ENCODE peak calls at places on chromosomes 2 and 18, in seven cellular contexts. J is RWPE1; R is transverse colon; I is OCI-LY7; G is fibroblast of the aortic adventitia; Y is thoracic aorta; Q is activated CD8-positive, alpha-beta T cell treated with anti-CD3 and anti-CD28 coated beads for 36 hours. L is an unnamed sample.

GRCh38 chr18:79011300-79011870 is 31.8 kb downstream of the SALL3 start:
- DNase-seq in J (no peak), R (no peak), Y (no peak), Q (no peak), G (no peak), I (no peak), L (no peak)

GRCh38 chr2:129877795-129878775 is 101.4 kb upstream of the RAB6C start:
- DNase-seq in Y (no peak), J (peak), G (peak), R (no peak), I (peak), Q (no peak), L (no peak)

GRCh38 chr2:64838817-64839216 is 150.4 kb upstream of the SLC1A4 start:
- DNase-seq in R (peak), Y (peak), Q (no peak), J (peak), G (peak), I (no peak), L (peak)

GRCh38 chr18:28041366-28041765 is 135.6 kb downstream of the CDH2 start:
- DNase-seq in I (no peak), Q (no peak), Y (no peak), G (peak), R (no peak), J (no peak), L (no peak)

GRCh38 chr2:178419123-178419522 is 31.9 kb downstream of the PRKRA start:
- DNase-seq in Q (no peak), G (peak), J (peak), Y (no peak), R (no peak), I (peak), L (no peak)

GRCh38 chr18:22556271-22556990 is 138.7 kb upstream of the CTAGE1 start:
- DNase-seq in R (no peak), G (peak), Q (no peak), I (no peak), J (no peak), Y (peak), L (peak)

GRCh38 chr2:46801731-46802664 is 113.6 kb downstream of the MCFD2 start:
- DNase-seq in R (no peak), I (no peak), Q (no peak), J (no peak), G (no peak), Y (no peak), L (peak)

GRCh38 chr2:48589170-48589767 is 28.4 kb upstream of the GTF2A1L start:
- DNase-seq in I (peak), Y (no peak), G (peak), Q (peak), R (peak), J (peak), L (peak)

GRCh38 chr2:17576802-17577201 is 36.3 kb downstream of the VSNL1 start:
- DNase-seq in Q (no peak), I (no peak), J (no peak), Y (no peak), G (no peak), R (no peak), L (no peak)

GRCh38 chr18:4016391-4017049 is 438.6 kb downstream of the DLGAP1 start:
- DNase-seq in Y (no peak), G (no peak), R (no peak), Q (no peak), I (no peak), J (no peak), L (no peak)

GRCh38 chr2:83067947-83068346 is 1391.1 kb downstream of the SUCLG1 start:
- DNase-seq in J (no peak), R (no peak), I (no peak), Y (no peak), G (no peak), Q (no peak), L (no peak)

GRCh38 chr2:112679484-112679883 is 33.7 kb downstream of the SLC20A1 start:
- DNase-seq in R (no peak), Q (no peak), Y (no peak), G (peak), I (no peak), J (peak), L (no peak)

GRCh38 chr2:72920317-72921087 is 3.2 kb downstream of the EMX1 start:
- DNase-seq in G (peak), I (no peak), R (no peak), Y (no peak), Q (peak), J (no peak), L (no peak)

GRCh38 chr2:205557873-205558272 is 124.4 kb upstream of the NRP2 start:
- DNase-seq in G (no peak), Q (no peak), Y (no peak), R (no peak), J (no peak), I (no peak), L (no peak)

GRCh38 chr18:10559566-10560456 is 34.0 kb downstream of the NAPG start:
- DNase-seq in R (no peak), G (no peak), J (no peak), Q (peak), I (peak), Y (no peak), L (no peak)

GRCh38 chr2:72625359-72625758 is 200.5 kb downstream of the EXOC6B start:
- DNase-seq in Y (no peak), Q (no peak), G (peak), I (no peak), J (no peak), R (no peak), L (no peak)

GRCh38 chr2:62597323-62597722 is 91.3 kb upstream of the TMEM17 start:
- DNase-seq in J (no peak), Y (no peak), G (peak), Q (no peak), R (no peak), I (no peak), L (no peak)

GRCh38 chr2:118222643-118223486 is 134.6 kb downstream of the INSIG2 start:
- DNase-seq in G (peak), Q (no peak), I (no peak), J (no peak), R (no peak), Y (no peak), L (no peak)

GRCh38 chr2:148645925-148646559 is 1.5 kb downstream of the EPC2 start:
- DNase-seq in J (peak), Y (peak), R (peak), G (peak), I (peak), Q (peak), L (peak)

GRCh38 chr2:164369416-164369815 is 251.9 kb downstream of the GRB14 start:
- DNase-seq in Y (no peak), I (no peak), J (no peak), Q (no peak), R (no peak), G (no peak), L (no peak)

GRCh38 chr18:21599585-21600525 is 649 bp downstream of the ESCO1 start:
- DNase-seq in Q (peak), I (peak), R (peak), Y (no peak), G (peak), J (peak), L (peak)

GRCh38 chr2:84846041-84846663 is 34.7 kb downstream of the TRABD2A start:
- DNase-seq in Y (no peak), I (peak), R (no peak), Q (peak), G (peak), J (no peak), L (no peak)

GRCh38 chr2:953975-954686 is 3.5 kb downstream of the SNTG2 start:
- DNase-seq in G (peak), J (no peak), Y (no peak), I (no peak), Q (no peak), R (no peak), L (no peak)

GRCh38 chr2:211899871-211900482 is 638.6 kb downstream of the ERBB4 start:
- DNase-seq in I (no peak), R (no peak), Q (no peak), J (no peak), G (no peak), Y (no peak), L (no peak)

GRCh38 chr2:9408641-9409151 is 14.6 kb downstream of the ITGB1BP1 start:
- DNase-seq in J (no peak), R (no peak), G (no peak), Y (no peak), I (no peak), Q (no peak), L (no peak)

GRCh38 chr2:29015701-29016470 is 34.8 kb downstream of the TOGARAM2 start:
- DNase-seq in Q (no peak), Y (no peak), J (no peak), R (no peak), G (no peak), I (no peak), L (no peak)

GRCh38 chr2:176642074-176642473 is 372.8 kb downstream of the MTX2 start:
- DNase-seq in R (no peak), Q (no peak), Y (no peak), J (peak), I (no peak), G (peak), L (no peak)

GRCh38 chr18:14179306-14179705 is 47.1 kb upstream of the ZNF519 start:
- DNase-seq in I (peak), Y (no peak), G (no peak), R (no peak), J (no peak), Q (no peak), L (no peak)

GRCh38 chr2:31428001-31428418 is 13.5 kb upstream of the XDH start:
- DNase-seq in Y (no peak), G (peak), J (no peak), I (peak), Q (peak), R (no peak), L (peak)

GRCh38 chr2:202187570-202187969 is 50.8 kb downstream of the SUMO1 start:
- DNase-seq in R (no peak), Q (no peak), J (no peak), I (no peak), Y (no peak), G (no peak), L (peak)

GRCh38 chr2:240919161-240919781 is 13.1 kb downstream of the CROCC2 start:
- DNase-seq in I (no peak), R (peak), J (no peak), Y (no peak), Q (no peak), G (no peak), L (no peak)

GRCh38 chr18:62498616-62499262 is 24.1 kb upstream of the ZCCHC2 start:
- DNase-seq in I (no peak), Y (no peak), J (no peak), G (no peak), R (no peak), Q (no peak), L (no peak)

GRCh38 chr18:74290831-74291770 is 662 bp downstream of the CYB5A start:
- DNase-seq in R (peak), I (no peak), G (peak), Y (no peak), J (peak), Q (peak), L (peak)

GRCh38 chr2:222052934-222053367 is 245.8 kb downstream of the PAX3 start:
- DNase-seq in G (no peak), Y (no peak), J (no peak), Q (peak), I (no peak), R (peak), L (peak)

GRCh38 chr2:181904022-181904632 is 12.6 kb downstream of the ITPRID2 start:
- DNase-seq in G (peak), R (no peak), Q (peak), Y (no peak), J (peak), I (peak), L (no peak)

GRCh38 chr2:43343573-43344304 is 117.3 kb upstream of the ZFP36L2 start:
- DNase-seq in R (peak), I (no peak), Q (no peak), Y (peak), J (no peak), G (peak), L (no peak)

GRCh38 chr2:130728007-130728454 is 839 bp upstream of the GPR148 start:
- DNase-seq in Y (no peak), R (peak), Q (peak), J (no peak), G (peak), I (peak), L (peak)

GRCh38 chr18:63157293-63158011 is 162.1 kb downstream of the BCL2 start:
- DNase-seq in Y (no peak), R (peak), I (peak), G (no peak), J (no peak), Q (peak), L (no peak)

DNA sequence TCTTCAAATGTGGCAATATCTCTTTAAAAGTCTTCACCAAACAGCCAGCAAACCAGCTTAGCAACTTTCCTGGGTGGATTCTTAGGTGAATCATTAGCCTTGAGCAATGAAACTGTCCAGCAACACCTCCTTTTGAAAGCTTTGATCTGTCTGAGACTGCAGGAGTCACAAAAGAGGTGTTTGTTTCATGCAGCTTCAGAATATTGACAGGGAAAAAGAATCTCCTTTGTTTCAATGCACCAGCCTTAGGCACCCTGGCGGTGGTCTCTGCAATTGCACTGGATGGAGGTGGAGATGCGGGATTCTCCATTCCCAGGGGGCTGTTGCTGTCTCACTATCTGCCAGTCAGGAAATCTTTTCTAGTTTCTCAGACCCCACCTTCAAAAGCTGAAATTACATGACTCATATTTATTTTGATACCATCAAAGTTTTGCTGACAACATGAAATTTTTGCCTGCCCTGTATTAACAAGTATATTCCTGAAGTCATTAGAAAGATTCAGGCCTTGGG is 76.0 kb upstream of the DSG1 start:
- DNase-seq in I (no peak), G (no peak), Y (no peak), R (peak), Q (no peak), J (peak), L (peak)
- TF ChIP-seq CTCF in I (no peak), G (no peak), Y (no peak), R (peak), Q (no peak), J (peak), L (peak)

GRCh38 chr2:38791747-38792146 is 13.7 kb downstream of the GEMIN6 start:
- DNase-seq in G (no peak), J (no peak), Q (no peak), I (no peak), Y (no peak), R (no peak), L (no peak)
- TF ChIP-seq CTCF in G (no peak), J (no peak), Q (no peak), I (no peak), Y (no peak), R (no peak), L (no peak)

GRCh38 chr2:15262792-15263191 is 298.3 kb downstream of the NBAS start:
- DNase-seq in J (no peak), I (no peak), G (no peak), R (no peak), Q (no peak), Y (no peak), L (no peak)
- TF ChIP-seq CTCF in J (no peak), I (no peak), G (no peak), R (no peak), Q (no peak), Y (no peak), L (no peak)

GRCh38 chr18:35085450-35086032 is 44.3 kb downstream of the MAPRE2 start:
- DNase-seq in Q (no peak), G (no peak), I (no peak), J (no peak), R (no peak), Y (no peak), L (no peak)
- TF ChIP-seq CTCF in Q (no peak), G (no peak), I (no peak), J (no peak), R (no peak), Y (no peak), L (no peak)

GRCh38 chr2:239308696-239309397 is 92.0 kb downstream of the HDAC4 start:
- DNase-seq in I (no peak), J (no peak), Q (no peak), Y (no peak), G (peak), R (peak), L (no peak)

GRCh38 chr2:239311132-239312040 is 89.4 kb downstream of the HDAC4 start:
- DNase-seq in Q (no peak), J (no peak), I (no peak), R (peak), Y (no peak), G (no peak), L (no peak)

GRCh38 chr2:239307921-239308620 is 92.7 kb downstream of the HDAC4 start:
- DNase-seq in R (peak), Q (no peak), J (no peak), G (no peak), I (no peak), Y (no peak), L (no peak)

GRCh38 chr2:239310401-239311061 is 90.3 kb downstream of the HDAC4 start:
- DNase-seq in I (no peak), R (peak), Q (no peak), J (no peak), G (no peak), Y (no peak), L (no peak)

DNA sequence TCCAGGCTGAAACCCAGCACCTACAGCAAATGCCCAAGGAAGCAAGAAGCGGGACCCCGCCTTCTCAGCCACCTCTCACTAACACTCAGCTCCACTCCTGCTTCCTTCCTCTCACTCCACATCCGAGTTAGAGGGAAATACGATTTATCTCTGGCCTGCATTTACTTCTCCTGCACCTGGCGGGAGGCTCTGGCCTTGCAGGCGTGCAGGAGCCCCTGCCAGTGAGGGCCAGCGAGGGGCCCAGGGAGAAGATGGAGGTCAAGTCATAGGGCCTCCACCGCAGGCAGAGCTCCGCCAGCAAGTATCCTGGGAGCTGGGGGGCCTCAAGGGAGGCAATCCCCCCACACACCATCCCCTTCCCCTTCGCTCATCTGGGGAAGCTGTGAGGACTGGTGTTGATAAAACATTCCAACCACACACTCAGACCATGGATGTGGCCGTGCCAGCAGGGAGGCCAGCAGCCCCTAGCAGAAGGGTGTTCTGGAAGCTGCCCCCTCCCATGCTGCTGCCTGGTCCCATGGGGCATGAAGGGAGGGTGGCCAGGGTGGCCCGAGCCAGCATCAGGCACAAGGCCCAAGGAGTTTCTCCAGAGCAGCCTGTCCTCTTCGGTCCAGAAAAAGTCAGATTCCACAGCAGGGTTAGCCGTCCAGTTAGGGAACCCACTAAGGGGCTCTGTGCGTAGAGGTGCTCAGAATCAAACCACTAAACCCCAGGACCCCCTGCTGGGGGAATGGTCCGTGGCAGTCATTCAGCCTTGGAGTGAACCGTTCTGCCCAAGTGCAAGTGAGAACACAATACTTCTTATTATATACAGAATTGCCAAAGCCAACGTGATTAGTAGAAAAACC is 91.2 kb downstream of the HDAC4 start:
- DNase-seq in Q (no peak), G (no peak), J (no peak), R (peak), Y (no peak), I (no peak), L (no peak)
- TF ChIP-seq CTCF in Q (no peak), G (peak), J (no peak), R (no peak), Y (no peak), I (no peak), L (no peak)

DNA sequence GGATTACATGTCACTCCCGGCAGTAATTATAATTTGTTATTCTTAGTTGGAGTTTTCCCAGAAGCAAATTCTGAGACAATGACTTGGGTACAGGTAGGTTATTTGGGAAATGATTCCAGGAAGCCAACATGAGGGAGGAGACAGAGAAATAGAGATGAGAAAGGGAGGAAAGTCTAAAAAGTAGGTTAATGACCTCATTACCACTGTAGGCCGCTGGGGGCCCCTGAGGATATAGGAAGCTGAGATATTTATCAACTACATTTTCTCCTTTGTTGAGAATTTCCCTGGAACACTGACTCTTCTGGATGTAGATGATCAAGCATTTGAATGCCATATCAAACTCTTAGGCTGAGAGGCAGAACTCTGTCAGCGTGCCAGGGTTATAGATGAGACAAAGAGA is 284.3 kb downstream of the ICOS start:
- DNase-seq in Y (no peak), R (no peak), I (no peak), Q (no peak), G (no peak), J (no peak), L (no peak)
- TF ChIP-seq CTCF in Y (no peak), R (no peak), I (no peak), Q (no peak), G (no peak), J (no peak), L (no peak)